ENCODE peak calls at places on chromosomes 2 and 18, in ten cellular contexts. G is tibial nerve, Q is A549, R is transverse colon, J is sigmoid colon, S is H1, Z is HepG2, L is K562, I is suprapubic skin, K is stomach. Y is an unnamed sample.
A peak's percentile ranks its signal among the peaks of the same experiment; 100 is the strongest.

GRCh38 chr2:147236601-147237000 is 608.2 kb upstream of the ACVR2A start:
- DNase-seq in Z (no peak), L (no peak), R (no peak), G (no peak), K (no peak), Q (no peak), S (no peak), J (no peak), I (no peak), Y (no peak)

GRCh38 chr2:109433926-109434325 is 179.8 kb downstream of the SEPTIN10 start:
- DNase-seq in S (no peak), Z (no peak), J (no peak), Q (no peak), L (no peak), K (no peak), R (no peak), I (peak; percentile 37), G (no peak), Y (no peak)

GRCh38 chr2:190505696-190506095 is 28.8 kb downstream of the NEMP2 start:
- DNase-seq in L (no peak), Q (no peak), S (no peak), K (no peak), R (no peak), Z (no peak), J (no peak), I (no peak), G (no peak), Y (no peak)

GRCh38 chr18:58223717-58224424 is 179.8 kb downstream of the NEDD4L start:
- DNase-seq in K (peak; percentile 85), J (no peak), G (peak; percentile 48), Z (peak; percentile 81), L (peak; percentile 80), Q (peak; percentile 65), I (peak; percentile 74), S (peak; percentile 40), R (peak; percentile 66), Y (no peak)

GRCh38 chr2:174176898-174177297 is 71.4 kb downstream of the OLA1 start:
- DNase-seq in L (no peak), J (no peak), S (no peak), K (no peak), R (no peak), Z (no peak), Q (no peak), I (no peak), G (no peak), Y (no peak)

GRCh38 chr2:31420936-31421335 is 6.4 kb upstream of the XDH start:
- DNase-seq in S (no peak), G (no peak), Q (no peak), I (no peak), R (no peak), J (no peak), L (no peak), Z (no peak), K (no peak), Y (no peak)

GRCh38 chr2:189654641-189655040 is 6.6 kb upstream of the ASNSD1 start:
- DNase-seq in I (no peak), S (no peak), Z (no peak), Q (no peak), L (no peak), K (no peak), G (no peak), J (no peak), R (no peak), Y (no peak)

GRCh38 chr18:14577971-14578370 is 34.6 kb upstream of the POTEC start:
- DNase-seq in K (no peak), J (no peak), Z (no peak), S (no peak), I (no peak), L (no peak), Q (no peak), G (no peak), R (no peak), Y (no peak)

GRCh38 chr2:55618025-55618648 is 715 bp upstream of the PPP4R3B start:
- DNase-seq in L (peak; percentile 33), Z (peak; percentile 21), R (no peak), S (no peak), I (no peak), K (no peak), Q (no peak), G (peak; percentile 13), J (no peak), Y (peak; percentile 18)

GRCh38 chr18:63366270-63366990 is 576 bp downstream of the KDSR start:
- DNase-seq in K (peak; percentile 67), G (peak; percentile 29), Q (peak; percentile 68), I (peak; percentile 86), Z (peak; percentile 64), J (peak; percentile 80), L (peak; percentile 55), S (peak; percentile 58), R (peak; percentile 77), Y (peak; percentile 58)

GRCh38 chr2:75612108-75612861 is 34.3 kb upstream of the MRPL19 start:
- DNase-seq in J (no peak), K (no peak), L (no peak), Z (no peak), S (no peak), Q (no peak), I (no peak), G (no peak), R (no peak), Y (no peak)
- H3K27ac ChIP-seq in J (no peak overlapping the region), K (no peak overlapping the region), L (no peak overlapping the region), Z (no peak overlapping the region), S (no peak overlapping the region), Q (no peak overlapping the region), I (no peak overlapping the region), G (no peak overlapping the region), R (no peak overlapping the region), Y (no peak overlapping the region)

GRCh38 chr2:196234672-196235071 is 63.3 kb upstream of the STK17B start:
- DNase-seq in S (no peak), J (no peak), L (peak; percentile 50), R (no peak), I (no peak), Q (no peak), Z (no peak), K (no peak), G (no peak), Y (no peak)
- TF ChIP-seq EP300 in S (no peak), J (no peak), L (no peak), R (no peak), I (no peak), Q (no peak), Z (no peak), K (no peak), G (no peak), Y (no peak)

GRCh38 chr2:195819276-195819675 is 162.2 kb downstream of the SLC39A10 start:
- DNase-seq in L (no peak), Q (no peak), K (no peak), G (no peak), Z (no peak), S (no peak), J (no peak), I (no peak), R (no peak), Y (no peak)
- H3K4me1 ChIP-seq in L (no peaks in the 10 kb centered on the region), Q (peaks cover 9% of the 10 kb centered on the region), K (no peaks in the 10 kb centered on the region), G (no peaks in the 10 kb centered on the region), Z (no peaks in the 10 kb centered on the region), S (no peaks in the 10 kb centered on the region), J (no peaks in the 10 kb centered on the region), I (no peaks in the 10 kb centered on the region), R (peaks cover 3% of the 10 kb centered on the region), Y (no peaks in the 10 kb centered on the region)

DNA sequence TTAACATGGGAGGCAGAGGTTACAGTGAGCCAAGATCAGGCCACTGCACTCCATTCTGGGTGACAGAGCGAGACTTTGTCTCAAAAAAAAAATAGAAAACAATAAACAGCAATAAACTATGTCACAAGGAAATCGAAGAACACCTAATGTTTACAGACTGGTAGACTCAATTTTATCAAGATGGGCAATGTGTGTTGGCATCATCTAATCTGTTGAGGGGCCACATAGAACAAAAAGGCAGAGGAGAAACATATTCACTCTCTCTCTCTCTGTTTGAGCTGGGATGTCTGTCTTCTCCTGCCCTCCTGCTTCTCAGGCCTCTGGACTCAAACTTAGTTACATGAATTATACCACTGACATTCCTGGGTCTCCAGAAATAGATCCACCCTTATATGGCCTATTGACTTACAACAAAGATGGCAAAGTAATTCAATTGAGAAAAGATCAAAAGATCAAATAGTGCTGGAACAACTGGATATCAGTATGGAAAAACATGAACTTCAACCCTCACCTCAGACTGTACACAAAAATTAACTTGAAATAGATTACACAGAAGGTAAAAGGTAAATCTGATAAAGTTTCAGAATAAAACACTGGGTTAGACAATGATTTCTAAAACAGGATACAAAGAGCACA is 703.8 kb upstream of the CRIM1 start:
- DNase-seq in G (no peak), Q (no peak), L (no peak), S (no peak), Z (peak; percentile 34), R (no peak), I (no peak), J (no peak), K (no peak), Y (no peak)
- H3K27ac ChIP-seq in G (no peak overlapping the region), Q (no peak overlapping the region), L (no peak overlapping the region), S (no peak overlapping the region), Z (no peak overlapping the region), R (peak overlapping the region; percentile 35), I (no peak overlapping the region), J (no peak overlapping the region), K (no peak overlapping the region), Y (no peak overlapping the region)

GRCh38 chr2:25912851-25913695 is 34.8 kb upstream of the ASXL2 start:
- DNase-seq in Q (no peak), Z (no peak), K (no peak), G (no peak), L (no peak), R (no peak), J (no peak), S (no peak), I (no peak), Y (no peak)
- TF ChIP-seq EP300 in Q (no peak), Z (no peak), K (no peak), G (no peak), L (no peak), R (no peak), J (no peak), S (no peak), I (no peak), Y (no peak)

DNA sequence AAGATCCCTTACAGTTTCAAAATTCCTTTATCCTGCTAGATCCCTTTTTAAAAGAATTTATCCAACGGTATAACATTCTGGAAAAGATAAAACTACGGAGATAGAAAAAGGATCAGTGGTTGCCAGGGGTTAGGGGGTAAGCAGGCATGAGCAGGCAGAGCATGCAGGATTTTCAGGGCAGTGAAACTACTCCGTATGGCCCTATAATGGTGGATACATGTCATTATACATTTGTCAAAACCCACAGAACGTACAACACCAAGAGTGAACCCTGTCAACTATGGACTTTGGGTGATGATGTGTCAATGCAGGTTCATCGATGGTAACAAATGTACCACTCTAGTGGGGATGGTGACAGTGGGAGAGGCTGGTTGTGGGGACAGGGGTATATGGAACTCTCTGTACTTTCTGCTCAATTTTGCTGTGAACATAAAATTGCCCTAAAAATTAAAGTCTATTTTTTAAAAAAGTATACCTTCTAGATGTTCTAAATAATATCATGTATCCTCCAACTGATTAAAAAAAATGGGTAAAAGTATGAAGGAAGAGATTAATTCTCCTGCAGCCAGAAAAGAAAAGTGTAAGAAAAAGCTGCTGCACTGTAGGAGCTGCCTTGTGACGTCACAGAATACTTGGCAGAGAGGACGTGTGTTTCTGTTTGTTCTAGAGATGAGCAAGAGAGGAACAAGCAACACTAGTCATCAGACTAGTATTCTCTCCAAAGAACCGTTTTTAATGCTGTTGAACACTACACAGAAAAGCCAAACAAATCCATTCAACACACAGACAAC is 23.6 kb downstream of the ANKRD44 start:
- DNase-seq in J (peak; percentile 92), L (no peak), S (no peak), Q (peak; percentile 84), G (peak; percentile 71), K (peak; percentile 59), R (peak; percentile 65), I (no peak), Z (peak; percentile 30), Y (peak; percentile 79)
- H3K4me1 ChIP-seq in J (peaks cover 41% of the 10 kb centered on the region), L (no peaks in the 10 kb centered on the region), S (no peaks in the 10 kb centered on the region), Q (peaks cover 17% of the 10 kb centered on the region), G (peaks cover 20% of the 10 kb centered on the region), K (peaks cover 11% of the 10 kb centered on the region), R (no peaks in the 10 kb centered on the region), I (no peaks in the 10 kb centered on the region), Z (no peaks in the 10 kb centered on the region), Y (no peaks in the 10 kb centered on the region)

GRCh38 chr2:120167272-120167671 is 55.9 kb downstream of the TMEM185B start:
- DNase-seq in Q (no peak), R (no peak), L (no peak), G (no peak), Z (no peak), K (no peak), I (no peak), J (no peak), S (no peak), Y (no peak)
- H3K27ac ChIP-seq in Q (no peak overlapping the region), R (no peak overlapping the region), L (no peak overlapping the region), G (no peak overlapping the region), Z (no peak overlapping the region), K (no peak overlapping the region), I (no peak overlapping the region), J (no peak overlapping the region), S (no peak overlapping the region), Y (no peak overlapping the region)